ENCODE peak calls at places on chromosomes 16 and 17, in four cellular contexts. One of them, this sample, is unnamed.

GRCh38 chr16:4410335-4411075 is 5.9 kb downstream of the CORO7 start:
- DNase-seq in thoracic aorta: no peak
- DNase-seq in neural progenitor cell: no peak
- DNase-seq in AG04450: peak; percentile 98
- DNase-seq in this sample: no peak

GRCh38 chr16:11128211-11129123 is 127.5 kb downstream of the SOCS1 start:
- DNase-seq in thoracic aorta: no peak
- DNase-seq in neural progenitor cell: no peak
- DNase-seq in AG04450: no peak
- DNase-seq in this sample: no peak

GRCh38 chr17:82592751-82593589 is 55.3 kb downstream of the WDR45B start:
- DNase-seq in thoracic aorta: no peak
- DNase-seq in neural progenitor cell: peak; percentile 78
- DNase-seq in AG04450: peak; percentile 23
- DNase-seq in this sample: peak; percentile 41

GRCh38 chr16:15976225-15976812 is 26.9 kb downstream of the ABCC1 start:
- DNase-seq in thoracic aorta: no peak
- DNase-seq in neural progenitor cell: no peak
- DNase-seq in AG04450: no peak
- DNase-seq in this sample: no peak

GRCh38 chr16:49492896-49493620 is 119.5 kb downstream of the C16orf78 start:
- DNase-seq in thoracic aorta: no peak
- DNase-seq in neural progenitor cell: no peak
- DNase-seq in AG04450: no peak
- DNase-seq in this sample: no peak

GRCh38 chr17:40696651-40697072 is 6.9 kb downstream of the KRT24 start:
- DNase-seq in thoracic aorta: no peak
- DNase-seq in neural progenitor cell: no peak
- DNase-seq in AG04450: no peak
- DNase-seq in this sample: no peak

GRCh38 chr16:66058181-66058580 is 308.3 kb upstream of the CDH5 start:
- DNase-seq in thoracic aorta: no peak
- DNase-seq in neural progenitor cell: no peak
- DNase-seq in AG04450: peak; percentile 62
- DNase-seq in this sample: no peak

GRCh38 chr16:6611535-6611934 is 721.1 kb upstream of the RBFOX1 start:
- DNase-seq in thoracic aorta: no peak
- DNase-seq in neural progenitor cell: peak; percentile 27
- DNase-seq in AG04450: no peak
- DNase-seq in this sample: no peak

GRCh38 chr16:19830902-19831555 is 53.6 kb downstream of the GPRC5B start:
- DNase-seq in thoracic aorta: no peak
- DNase-seq in neural progenitor cell: no peak
- DNase-seq in AG04450: no peak
- DNase-seq in this sample: no peak

GRCh38 chr16:65083181-65083845 is 38.5 kb downstream of the CDH11 start:
- DNase-seq in thoracic aorta: no peak
- DNase-seq in neural progenitor cell: no peak
- DNase-seq in AG04450: no peak
- DNase-seq in this sample: no peak

GRCh38 chr17:19237389-19238166 is 412 bp downstream of the EPN2 start:
- DNase-seq in thoracic aorta: no peak
- DNase-seq in neural progenitor cell: peak; percentile 72
- DNase-seq in AG04450: no peak
- DNase-seq in this sample: peak; percentile 64

GRCh38 chr16:66682271-66682670 is 14.3 kb downstream of the CMTM4 start:
- DNase-seq in thoracic aorta: no peak
- DNase-seq in neural progenitor cell: no peak
- DNase-seq in AG04450: no peak
- DNase-seq in this sample: no peak

GRCh38 chr17:51423421-51424160 is 163.2 kb downstream of the UTP18 start:
- DNase-seq in thoracic aorta: no peak
- DNase-seq in neural progenitor cell: no peak
- DNase-seq in AG04450: no peak
- DNase-seq in this sample: no peak

GRCh38 chr16:30457743-30458560 is 12.3 kb upstream of the SEPHS2 start:
- DNase-seq in thoracic aorta: no peak
- DNase-seq in neural progenitor cell: no peak
- DNase-seq in AG04450: no peak
- DNase-seq in this sample: no peak

GRCh38 chr17:40714473-40714872 is 10.9 kb upstream of the KRT24 start:
- DNase-seq in thoracic aorta: no peak
- DNase-seq in neural progenitor cell: peak; percentile 11
- DNase-seq in AG04450: no peak
- DNase-seq in this sample: no peak

GRCh38 chr17:8740486-8740885 is 4.2 kb downstream of the CCDC42 start:
- DNase-seq in thoracic aorta: no peak
- DNase-seq in neural progenitor cell: peak; percentile 36
- DNase-seq in AG04450: no peak
- DNase-seq in this sample: no peak

GRCh38 chr16:21101631-21102420 is 48.8 kb downstream of the DNAH3 start:
- DNase-seq in thoracic aorta: no peak
- DNase-seq in neural progenitor cell: peak; percentile 54
- DNase-seq in AG04450: no peak
- DNase-seq in this sample: peak; percentile 41

GRCh38 chr17:7856081-7856791 is 1.1 kb downstream of the NAA38 start:
- DNase-seq in thoracic aorta: no peak
- DNase-seq in neural progenitor cell: peak; percentile 57
- DNase-seq in AG04450: no peak
- DNase-seq in this sample: peak; percentile 41

GRCh38 chr17:77807051-77807745 is 151.3 kb upstream of the TNRC6C start:
- DNase-seq in thoracic aorta: no peak
- DNase-seq in neural progenitor cell: no peak
- DNase-seq in AG04450: no peak
- DNase-seq in this sample: no peak

GRCh38 chr17:50660887-50661345 is 26.2 kb downstream of the ABCC3 start:
- DNase-seq in thoracic aorta: no peak
- DNase-seq in neural progenitor cell: no peak
- DNase-seq in AG04450: no peak
- DNase-seq in this sample: no peak

GRCh38 chr17:3959295-3959899 is 4.8 kb downstream of the ATP2A3 start:
- DNase-seq in thoracic aorta: no peak
- DNase-seq in neural progenitor cell: no peak
- DNase-seq in AG04450: peak; percentile 43
- DNase-seq in this sample: no peak

GRCh38 chr17:77963441-77963840 is 4.9 kb downstream of the TNRC6C start:
- DNase-seq in thoracic aorta: no peak
- DNase-seq in neural progenitor cell: peak; percentile 74
- DNase-seq in AG04450: peak; percentile 80
- DNase-seq in this sample: no peak

GRCh38 chr16:84593825-84594724 is 23.8 kb downstream of the COTL1 start:
- DNase-seq in thoracic aorta: no peak
- DNase-seq in neural progenitor cell: no peak
- DNase-seq in AG04450: no peak
- DNase-seq in this sample: no peak

GRCh38 chr17:77571562-77571981 is 386.9 kb upstream of the TNRC6C start:
- DNase-seq in thoracic aorta: no peak
- DNase-seq in neural progenitor cell: no peak
- DNase-seq in AG04450: no peak
- DNase-seq in this sample: no peak

GRCh38 chr16:53668869-53669268 is 34.8 kb downstream of the RPGRIP1L start:
- DNase-seq in thoracic aorta: no peak
- DNase-seq in neural progenitor cell: no peak
- DNase-seq in AG04450: no peak
- DNase-seq in this sample: no peak
- TF ChIP-seq CTCF in thoracic aorta: no peak
- TF ChIP-seq CTCF in neural progenitor cell: no peak
- TF ChIP-seq CTCF in AG04450: no peak
- TF ChIP-seq CTCF in this sample: no peak

GRCh38 chr17:75487351-75488070 is 27.8 kb downstream of the CASKIN2 start:
- DNase-seq in thoracic aorta: no peak
- DNase-seq in neural progenitor cell: no peak
- DNase-seq in AG04450: no peak
- DNase-seq in this sample: no peak
- TF ChIP-seq CTCF in thoracic aorta: no peak
- TF ChIP-seq CTCF in neural progenitor cell: no peak
- TF ChIP-seq CTCF in AG04450: peak; percentile 8
- TF ChIP-seq CTCF in this sample: no peak

DNA sequence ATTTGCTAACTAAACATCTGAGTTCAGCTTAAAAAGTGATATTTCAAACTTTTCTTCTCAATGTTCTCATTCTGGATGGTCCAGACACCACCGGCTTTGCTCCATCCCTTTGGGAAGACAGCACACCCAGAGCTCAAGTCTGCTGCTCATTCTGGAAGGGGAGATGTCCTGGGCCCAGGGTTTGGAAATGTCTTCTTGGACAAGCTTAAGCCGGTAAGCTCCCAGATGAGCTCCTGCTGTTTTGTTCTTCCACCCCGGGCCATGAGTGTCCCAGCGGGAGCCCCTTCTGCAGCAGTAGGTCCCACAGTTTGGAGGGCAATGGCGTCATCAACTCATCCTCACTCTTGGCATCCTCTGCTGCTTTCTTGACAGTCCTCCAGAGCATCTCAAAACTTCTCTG is 105.2 kb downstream of the TMEM100 start:
- DNase-seq in thoracic aorta: no peak
- DNase-seq in neural progenitor cell: no peak
- DNase-seq in AG04450: no peak
- DNase-seq in this sample: no peak
- TF ChIP-seq CTCF in thoracic aorta: no peak
- TF ChIP-seq CTCF in neural progenitor cell: no peak
- TF ChIP-seq CTCF in AG04450: no peak
- TF ChIP-seq CTCF in this sample: no peak

DNA sequence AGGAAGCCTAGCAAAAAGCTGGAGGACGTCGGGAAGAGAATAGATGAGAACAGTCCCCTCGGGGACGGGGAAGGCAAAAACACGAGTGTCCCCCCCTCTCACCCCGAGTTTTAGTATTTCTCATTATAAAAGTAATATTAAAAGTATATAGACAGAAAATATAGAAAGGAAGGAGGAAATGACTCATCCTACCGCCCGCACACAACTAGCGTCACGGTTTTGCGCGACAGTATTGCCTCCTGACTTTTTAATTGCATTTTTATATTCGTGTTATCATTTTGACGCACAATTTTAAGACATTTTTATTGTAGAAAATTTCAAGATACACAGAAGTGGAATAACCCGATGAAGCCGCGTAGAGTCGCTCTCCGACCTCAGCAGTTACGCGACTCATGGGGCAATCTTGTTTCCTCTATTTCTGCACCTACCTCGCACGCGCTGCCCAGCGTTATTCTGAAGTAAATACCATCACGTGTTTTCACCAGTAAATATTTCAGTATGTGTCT is 652 bp upstream of the SLC25A19 start:
- DNase-seq in thoracic aorta: no peak
- DNase-seq in neural progenitor cell: no peak
- DNase-seq in AG04450: no peak
- DNase-seq in this sample: no peak
- TF ChIP-seq CTCF in thoracic aorta: no peak
- TF ChIP-seq CTCF in neural progenitor cell: no peak
- TF ChIP-seq CTCF in AG04450: peak; percentile 21
- TF ChIP-seq CTCF in this sample: no peak

GRCh38 chr17:67718325-67718941 is 697 bp downstream of the NOL11 start:
- DNase-seq in thoracic aorta: no peak
- DNase-seq in neural progenitor cell: no peak
- DNase-seq in AG04450: no peak
- DNase-seq in this sample: peak; percentile 53

GRCh38 chr17:67717192-67717623 is 528 bp upstream of the NOL11 start:
- DNase-seq in thoracic aorta: no peak
- DNase-seq in neural progenitor cell: no peak
- DNase-seq in AG04450: no peak
- DNase-seq in this sample: no peak

GRCh38 chr17:67716405-67716798 is 1.3 kb upstream of the NOL11 start:
- DNase-seq in thoracic aorta: no peak
- DNase-seq in neural progenitor cell: no peak
- DNase-seq in AG04450: no peak
- DNase-seq in this sample: no peak

GRCh38 chr17:67713169-67713568 is 4.6 kb upstream of the NOL11 start:
- DNase-seq in thoracic aorta: no peak
- DNase-seq in neural progenitor cell: no peak
- DNase-seq in AG04450: no peak
- DNase-seq in this sample: no peak

DNA sequence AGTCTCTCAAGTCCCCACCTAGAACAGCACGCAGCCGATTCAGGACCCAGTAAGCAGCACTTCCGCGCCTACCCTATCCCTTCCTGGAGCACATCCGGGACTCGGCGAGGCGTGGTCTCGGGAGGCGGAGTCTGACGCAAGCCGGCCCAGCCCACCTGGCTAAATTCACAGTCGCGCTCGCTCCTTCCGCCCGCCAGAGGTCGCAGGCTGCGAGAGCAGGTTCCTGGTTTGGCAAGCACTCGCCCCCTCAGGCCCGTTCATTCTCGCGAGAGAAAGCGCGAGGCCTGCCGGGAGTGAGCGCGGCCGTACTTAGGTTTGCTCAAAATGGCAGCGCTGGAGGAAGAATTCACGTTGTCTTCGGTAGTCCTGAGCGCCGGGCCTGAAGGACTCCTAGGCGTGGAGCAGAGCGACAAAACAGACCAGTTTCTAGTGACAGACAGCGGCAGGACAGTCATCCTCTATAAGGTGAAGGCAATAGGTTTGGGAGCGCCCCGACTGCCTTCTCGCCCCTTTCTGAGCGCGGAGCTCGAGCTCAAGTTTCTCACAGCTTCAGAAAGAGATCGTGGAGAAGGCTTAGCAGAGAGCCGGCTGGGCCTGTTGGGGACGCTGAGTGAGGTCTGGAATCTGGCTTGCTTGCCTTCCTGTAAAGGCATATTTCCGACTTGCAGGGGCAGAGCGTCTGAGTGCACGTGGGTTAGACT is at the start of gene NOL11:
- DNase-seq in thoracic aorta: peak; percentile 94
- DNase-seq in neural progenitor cell: peak; percentile 99
- DNase-seq in AG04450: peak; percentile 98
- DNase-seq in this sample: peak; percentile 99
- TF ChIP-seq CTCF in thoracic aorta: peak; percentile 86
- TF ChIP-seq CTCF in neural progenitor cell: peak; percentile 85
- TF ChIP-seq CTCF in AG04450: peak; percentile 94
- TF ChIP-seq CTCF in this sample: peak; percentile 81

GRCh38 chr16:57411362-57411976 is 6.9 kb downstream of the CCL17 start:
- DNase-seq in thoracic aorta: no peak
- DNase-seq in neural progenitor cell: no peak
- DNase-seq in AG04450: no peak
- DNase-seq in this sample: no peak
- TF ChIP-seq CTCF in thoracic aorta: no peak
- TF ChIP-seq CTCF in neural progenitor cell: no peak
- TF ChIP-seq CTCF in AG04450: no peak
- TF ChIP-seq CTCF in this sample: no peak

This sample was measured in nephron progenitor cell.